ENCODE peak calls at places on chromosomes 5 and 9, in ten cellular contexts. One of them, this sample, is unnamed.

GRCh38 chr9:137083418-137084004 is 3.3 kb upstream of the MAN1B1 start:
- DNase-seq in ovary: no peak
- DNase-seq in GM10248: no peak
- DNase-seq in H1: no peak
- DNase-seq in coronary artery: no peak
- DNase-seq in activated CD8-positive, alpha-beta T cell treated with anti-CD3 and anti-CD28 coated beads for 36 hours: peak
- DNase-seq in epithelial cell of esophagus: peak
- DNase-seq in left ventricle myocardium inferior: no peak
- DNase-seq in esophagus squamous epithelium: no peak
- DNase-seq in nephron progenitor cell: no peak
- DNase-seq in this sample: peak

GRCh38 chr5:175800656-175801081 is 70.7 kb upstream of the CPLX2 start:
- DNase-seq in GM10248: no peak
- DNase-seq in ovary: no peak
- DNase-seq in epithelial cell of esophagus: peak
- DNase-seq in activated CD8-positive, alpha-beta T cell treated with anti-CD3 and anti-CD28 coated beads for 36 hours: no peak
- DNase-seq in left ventricle myocardium inferior: no peak
- DNase-seq in nephron progenitor cell: no peak
- DNase-seq in coronary artery: no peak
- DNase-seq in esophagus squamous epithelium: no peak
- DNase-seq in H1: no peak
- DNase-seq in this sample: no peak

GRCh38 chr9:72954431-72955420 is 1.9 kb upstream of the ALDH1A1 start:
- DNase-seq in epithelial cell of esophagus: no peak
- DNase-seq in GM10248: no peak
- DNase-seq in H1: no peak
- DNase-seq in left ventricle myocardium inferior: no peak
- DNase-seq in activated CD8-positive, alpha-beta T cell treated with anti-CD3 and anti-CD28 coated beads for 36 hours: no peak
- DNase-seq in esophagus squamous epithelium: no peak
- DNase-seq in nephron progenitor cell: no peak
- DNase-seq in ovary: peak
- DNase-seq in coronary artery: no peak
- DNase-seq in this sample: no peak

GRCh38 chr9:17134843-17135577 is at the start of gene CNTLN:
- DNase-seq in left ventricle myocardium inferior: peak
- DNase-seq in activated CD8-positive, alpha-beta T cell treated with anti-CD3 and anti-CD28 coated beads for 36 hours: peak
- DNase-seq in esophagus squamous epithelium: no peak
- DNase-seq in ovary: peak
- DNase-seq in nephron progenitor cell: peak
- DNase-seq in coronary artery: peak
- DNase-seq in GM10248: peak
- DNase-seq in epithelial cell of esophagus: peak
- DNase-seq in H1: peak
- DNase-seq in this sample: peak

GRCh38 chr5:93741136-93741811 is at the start of gene POU5F2:
- DNase-seq in activated CD8-positive, alpha-beta T cell treated with anti-CD3 and anti-CD28 coated beads for 36 hours: no peak
- DNase-seq in GM10248: no peak
- DNase-seq in epithelial cell of esophagus: no peak
- DNase-seq in H1: no peak
- DNase-seq in left ventricle myocardium inferior: no peak
- DNase-seq in nephron progenitor cell: no peak
- DNase-seq in esophagus squamous epithelium: no peak
- DNase-seq in ovary: no peak
- DNase-seq in coronary artery: no peak
- DNase-seq in this sample: no peak

GRCh38 chr5:60248900-60249299 is 355.4 kb upstream of the PDE4D start:
- DNase-seq in left ventricle myocardium inferior: peak
- DNase-seq in activated CD8-positive, alpha-beta T cell treated with anti-CD3 and anti-CD28 coated beads for 36 hours: no peak
- DNase-seq in GM10248: peak
- DNase-seq in esophagus squamous epithelium: no peak
- DNase-seq in epithelial cell of esophagus: no peak
- DNase-seq in H1: no peak
- DNase-seq in ovary: no peak
- DNase-seq in nephron progenitor cell: no peak
- DNase-seq in coronary artery: no peak
- DNase-seq in this sample: no peak

GRCh38 chr5:175859422-175859821 is 12.0 kb upstream of the CPLX2 start:
- DNase-seq in nephron progenitor cell: no peak
- DNase-seq in coronary artery: no peak
- DNase-seq in esophagus squamous epithelium: no peak
- DNase-seq in left ventricle myocardium inferior: no peak
- DNase-seq in GM10248: no peak
- DNase-seq in epithelial cell of esophagus: no peak
- DNase-seq in activated CD8-positive, alpha-beta T cell treated with anti-CD3 and anti-CD28 coated beads for 36 hours: no peak
- DNase-seq in ovary: no peak
- DNase-seq in H1: no peak
- DNase-seq in this sample: no peak

GRCh38 chr9:27279611-27280010 is 17.3 kb downstream of the EQTN start:
- DNase-seq in H1: no peak
- DNase-seq in activated CD8-positive, alpha-beta T cell treated with anti-CD3 and anti-CD28 coated beads for 36 hours: no peak
- DNase-seq in left ventricle myocardium inferior: no peak
- DNase-seq in epithelial cell of esophagus: no peak
- DNase-seq in ovary: no peak
- DNase-seq in GM10248: no peak
- DNase-seq in esophagus squamous epithelium: no peak
- DNase-seq in coronary artery: no peak
- DNase-seq in nephron progenitor cell: no peak
- DNase-seq in this sample: no peak

GRCh38 chr5:108521841-108522506 is 140.1 kb upstream of the FBXL17 start:
- DNase-seq in epithelial cell of esophagus: peak
- DNase-seq in activated CD8-positive, alpha-beta T cell treated with anti-CD3 and anti-CD28 coated beads for 36 hours: peak
- DNase-seq in ovary: no peak
- DNase-seq in esophagus squamous epithelium: no peak
- DNase-seq in left ventricle myocardium inferior: no peak
- DNase-seq in coronary artery: no peak
- DNase-seq in GM10248: peak
- DNase-seq in H1: no peak
- DNase-seq in nephron progenitor cell: peak
- DNase-seq in this sample: no peak

GRCh38 chr5:141121563-141121962 is at the start of gene PCDHB4:
- DNase-seq in coronary artery: no peak
- DNase-seq in GM10248: no peak
- DNase-seq in left ventricle myocardium inferior: no peak
- DNase-seq in esophagus squamous epithelium: no peak
- DNase-seq in H1: no peak
- DNase-seq in epithelial cell of esophagus: no peak
- DNase-seq in activated CD8-positive, alpha-beta T cell treated with anti-CD3 and anti-CD28 coated beads for 36 hours: peak
- DNase-seq in nephron progenitor cell: no peak
- DNase-seq in ovary: peak
- DNase-seq in this sample: no peak

GRCh38 chr9:133763272-133764183 is 25.4 kb upstream of the SARDH start:
- DNase-seq in esophagus squamous epithelium: no peak
- DNase-seq in nephron progenitor cell: no peak
- DNase-seq in H1: no peak
- DNase-seq in activated CD8-positive, alpha-beta T cell treated with anti-CD3 and anti-CD28 coated beads for 36 hours: no peak
- DNase-seq in epithelial cell of esophagus: no peak
- DNase-seq in GM10248: no peak
- DNase-seq in coronary artery: peak
- DNase-seq in ovary: peak
- DNase-seq in left ventricle myocardium inferior: no peak
- DNase-seq in this sample: no peak

GRCh38 chr5:99177796-99178195 is 249.0 kb upstream of the CHD1 start:
- DNase-seq in epithelial cell of esophagus: no peak
- DNase-seq in ovary: no peak
- DNase-seq in esophagus squamous epithelium: no peak
- DNase-seq in H1: no peak
- DNase-seq in GM10248: no peak
- DNase-seq in coronary artery: no peak
- DNase-seq in activated CD8-positive, alpha-beta T cell treated with anti-CD3 and anti-CD28 coated beads for 36 hours: no peak
- DNase-seq in left ventricle myocardium inferior: no peak
- DNase-seq in nephron progenitor cell: no peak
- DNase-seq in this sample: no peak

GRCh38 chr5:123455640-123456039 is 32.4 kb upstream of the CEP120 start:
- DNase-seq in esophagus squamous epithelium: no peak
- DNase-seq in coronary artery: no peak
- DNase-seq in nephron progenitor cell: no peak
- DNase-seq in ovary: no peak
- DNase-seq in H1: no peak
- DNase-seq in epithelial cell of esophagus: no peak
- DNase-seq in activated CD8-positive, alpha-beta T cell treated with anti-CD3 and anti-CD28 coated beads for 36 hours: no peak
- DNase-seq in left ventricle myocardium inferior: no peak
- DNase-seq in GM10248: peak
- DNase-seq in this sample: no peak
- TF ChIP-seq CTCF in esophagus squamous epithelium: peak
- TF ChIP-seq CTCF in coronary artery: no peak
- TF ChIP-seq CTCF in nephron progenitor cell: no peak
- TF ChIP-seq CTCF in ovary: no peak
- TF ChIP-seq CTCF in H1: no peak
- TF ChIP-seq CTCF in epithelial cell of esophagus: peak
- TF ChIP-seq CTCF in activated CD8-positive, alpha-beta T cell treated with anti-CD3 and anti-CD28 coated beads for 36 hours: no peak
- TF ChIP-seq CTCF in left ventricle myocardium inferior: peak
- TF ChIP-seq CTCF in GM10248: no peak
- TF ChIP-seq CTCF in this sample: no peak

DNA sequence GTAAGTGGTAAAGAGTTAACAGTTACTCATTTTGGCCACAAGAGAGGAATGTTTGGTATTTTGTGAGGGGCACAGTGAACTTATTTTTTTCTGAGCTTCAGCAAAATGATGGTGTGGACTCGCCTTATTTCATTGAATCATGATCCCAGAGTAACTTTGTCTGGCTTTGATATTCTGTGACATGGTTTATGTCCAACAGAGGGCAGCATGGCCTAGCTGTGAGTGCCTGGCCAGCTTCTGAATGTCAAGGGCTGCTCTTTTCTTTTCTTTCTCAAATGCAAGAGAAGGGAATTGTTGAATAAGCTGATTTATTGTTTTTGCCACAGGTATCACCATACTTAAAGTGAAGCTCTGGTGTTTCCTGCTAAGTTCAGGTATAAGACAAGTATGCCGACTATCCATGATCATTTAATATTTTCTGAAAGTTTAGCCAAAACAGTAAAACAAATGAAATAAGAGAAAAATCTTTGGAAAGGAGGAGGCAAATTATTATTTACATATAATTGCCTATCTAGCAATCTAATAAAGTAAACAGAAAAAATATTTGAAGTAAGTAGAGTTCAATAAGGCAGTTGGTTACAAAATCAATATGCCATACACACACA is 31.7 kb downstream of the MRPL22 start:
- DNase-seq in epithelial cell of esophagus: peak
- DNase-seq in GM10248: no peak
- DNase-seq in activated CD8-positive, alpha-beta T cell treated with anti-CD3 and anti-CD28 coated beads for 36 hours: peak
- DNase-seq in esophagus squamous epithelium: no peak
- DNase-seq in coronary artery: no peak
- DNase-seq in left ventricle myocardium inferior: no peak
- DNase-seq in nephron progenitor cell: peak
- DNase-seq in ovary: peak
- DNase-seq in H1: no peak
- DNase-seq in this sample: no peak
- TF ChIP-seq CTCF in epithelial cell of esophagus: peak
- TF ChIP-seq CTCF in GM10248: peak
- TF ChIP-seq CTCF in activated CD8-positive, alpha-beta T cell treated with anti-CD3 and anti-CD28 coated beads for 36 hours: peak
- TF ChIP-seq CTCF in esophagus squamous epithelium: peak
- TF ChIP-seq CTCF in coronary artery: peak
- TF ChIP-seq CTCF in left ventricle myocardium inferior: peak
- TF ChIP-seq CTCF in nephron progenitor cell: peak
- TF ChIP-seq CTCF in ovary: no peak
- TF ChIP-seq CTCF in H1: peak
- TF ChIP-seq CTCF in this sample: peak

DNA sequence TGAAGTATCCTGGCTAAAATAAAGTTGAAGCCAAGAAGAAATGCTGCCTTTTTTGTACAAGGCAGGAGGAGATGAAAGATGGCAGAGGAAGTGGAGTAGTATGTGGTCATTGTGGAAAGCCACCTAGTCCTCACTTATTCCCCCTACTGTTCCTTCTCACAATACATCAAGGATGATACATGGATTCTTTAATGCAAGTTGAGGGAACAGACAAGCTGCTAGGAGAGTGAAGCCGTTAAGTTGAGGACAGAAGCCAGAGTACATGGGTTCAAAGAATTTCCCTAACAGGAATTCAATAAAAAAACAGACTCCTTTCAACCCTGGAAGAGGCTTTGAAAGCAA is 73.8 kb downstream of the MRPS27 start:
- DNase-seq in nephron progenitor cell: no peak
- DNase-seq in ovary: no peak
- DNase-seq in H1: no peak
- DNase-seq in GM10248: no peak
- DNase-seq in coronary artery: no peak
- DNase-seq in epithelial cell of esophagus: peak
- DNase-seq in activated CD8-positive, alpha-beta T cell treated with anti-CD3 and anti-CD28 coated beads for 36 hours: no peak
- DNase-seq in esophagus squamous epithelium: no peak
- DNase-seq in left ventricle myocardium inferior: no peak
- DNase-seq in this sample: no peak
- TF ChIP-seq CTCF in nephron progenitor cell: no peak
- TF ChIP-seq CTCF in ovary: no peak
- TF ChIP-seq CTCF in H1: no peak
- TF ChIP-seq CTCF in GM10248: peak
- TF ChIP-seq CTCF in coronary artery: no peak
- TF ChIP-seq CTCF in epithelial cell of esophagus: peak
- TF ChIP-seq CTCF in activated CD8-positive, alpha-beta T cell treated with anti-CD3 and anti-CD28 coated beads for 36 hours: no peak
- TF ChIP-seq CTCF in esophagus squamous epithelium: no peak
- TF ChIP-seq CTCF in left ventricle myocardium inferior: no peak
- TF ChIP-seq CTCF in this sample: no peak

GRCh38 chr5:102863058-102863457 is 108.0 kb downstream of the PAM start:
- DNase-seq in H1: no peak
- DNase-seq in nephron progenitor cell: no peak
- DNase-seq in esophagus squamous epithelium: no peak
- DNase-seq in activated CD8-positive, alpha-beta T cell treated with anti-CD3 and anti-CD28 coated beads for 36 hours: no peak
- DNase-seq in left ventricle myocardium inferior: no peak
- DNase-seq in epithelial cell of esophagus: no peak
- DNase-seq in coronary artery: no peak
- DNase-seq in ovary: no peak
- DNase-seq in GM10248: no peak
- DNase-seq in this sample: no peak

GRCh38 chr5:102858221-102858620 is 103.1 kb downstream of the PAM start:
- DNase-seq in left ventricle myocardium inferior: no peak
- DNase-seq in ovary: no peak
- DNase-seq in H1: no peak
- DNase-seq in epithelial cell of esophagus: no peak
- DNase-seq in activated CD8-positive, alpha-beta T cell treated with anti-CD3 and anti-CD28 coated beads for 36 hours: no peak
- DNase-seq in GM10248: no peak
- DNase-seq in coronary artery: no peak
- DNase-seq in nephron progenitor cell: no peak
- DNase-seq in esophagus squamous epithelium: no peak
- DNase-seq in this sample: no peak

GRCh38 chr5:102858808-102859207 is 103.7 kb downstream of the PAM start:
- DNase-seq in left ventricle myocardium inferior: no peak
- DNase-seq in nephron progenitor cell: no peak
- DNase-seq in GM10248: no peak
- DNase-seq in H1: no peak
- DNase-seq in activated CD8-positive, alpha-beta T cell treated with anti-CD3 and anti-CD28 coated beads for 36 hours: no peak
- DNase-seq in ovary: no peak
- DNase-seq in coronary artery: no peak
- DNase-seq in epithelial cell of esophagus: peak
- DNase-seq in esophagus squamous epithelium: no peak
- DNase-seq in this sample: no peak

GRCh38 chr5:102857090-102857818 is 102.1 kb downstream of the PAM start:
- DNase-seq in coronary artery: no peak
- DNase-seq in epithelial cell of esophagus: no peak
- DNase-seq in H1: no peak
- DNase-seq in ovary: no peak
- DNase-seq in GM10248: no peak
- DNase-seq in nephron progenitor cell: no peak
- DNase-seq in left ventricle myocardium inferior: peak
- DNase-seq in esophagus squamous epithelium: no peak
- DNase-seq in activated CD8-positive, alpha-beta T cell treated with anti-CD3 and anti-CD28 coated beads for 36 hours: no peak
- DNase-seq in this sample: no peak

DNA sequence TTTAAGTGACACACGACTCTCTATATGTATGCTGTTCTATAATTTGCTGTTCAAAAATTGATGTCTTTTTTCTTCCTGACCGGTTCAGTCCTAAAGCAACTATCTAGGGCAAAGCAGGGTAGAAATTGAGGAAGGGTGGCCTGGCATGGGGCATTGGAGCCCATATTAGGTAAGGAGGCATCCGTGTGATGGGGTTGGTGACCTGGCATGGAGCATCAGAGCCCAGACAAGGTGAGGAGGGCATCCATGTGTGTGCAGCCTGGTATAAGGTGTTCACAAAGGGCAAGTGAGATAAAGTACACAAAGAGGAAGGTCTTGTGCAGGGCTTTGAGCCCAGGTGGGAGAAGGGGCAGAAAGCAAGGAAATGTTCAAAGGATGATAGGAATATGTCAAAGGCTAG is 104.9 kb downstream of the PAM start:
- DNase-seq in GM10248: no peak
- DNase-seq in esophagus squamous epithelium: no peak
- DNase-seq in left ventricle myocardium inferior: no peak
- DNase-seq in ovary: no peak
- DNase-seq in nephron progenitor cell: no peak
- DNase-seq in activated CD8-positive, alpha-beta T cell treated with anti-CD3 and anti-CD28 coated beads for 36 hours: no peak
- DNase-seq in coronary artery: no peak
- DNase-seq in H1: no peak
- DNase-seq in epithelial cell of esophagus: no peak
- DNase-seq in this sample: no peak
- TF ChIP-seq CTCF in GM10248: no peak
- TF ChIP-seq CTCF in esophagus squamous epithelium: no peak
- TF ChIP-seq CTCF in left ventricle myocardium inferior: no peak
- TF ChIP-seq CTCF in ovary: no peak
- TF ChIP-seq CTCF in nephron progenitor cell: no peak
- TF ChIP-seq CTCF in activated CD8-positive, alpha-beta T cell treated with anti-CD3 and anti-CD28 coated beads for 36 hours: no peak
- TF ChIP-seq CTCF in coronary artery: no peak
- TF ChIP-seq CTCF in H1: no peak
- TF ChIP-seq CTCF in epithelial cell of esophagus: no peak
- TF ChIP-seq CTCF in this sample: no peak

This sample was measured in lung.